ENCODE peak calls at places on chromosomes 13 and 19, in ten cellular contexts. D is left ventricle myocardium inferior, P is heart left ventricle, G is pancreas, F is prostate gland, N is tibial artery, C is breast epithelium, M is heart right ventricle, E is fibroblast of lung, L is OCI-LY7. V is an unnamed sample.
A peak's percentile ranks its signal among the peaks of the same experiment; 100 is the strongest.

GRCh38 chr19:1416014-1416841 is 8.8 kb downstream of the DAZAP1 start:
- DNase-seq in D (no peak), G (peak; percentile 60), E (peak; percentile 40), L (no peak), P (no peak), F (no peak), C (no peak), N (no peak), M (no peak), V (no peak)

GRCh38 chr19:572891-573825 is 762 bp downstream of the BSG start:
- DNase-seq in D (peak; percentile 43), L (peak; percentile 49), G (peak; percentile 64), E (peak; percentile 45), F (no peak), P (peak; percentile 43), C (no peak), N (peak; percentile 74), M (peak; percentile 58), V (no peak)

GRCh38 chr19:40200352-40201099 is 9.3 kb downstream of the MAP3K10 start:
- DNase-seq in M (no peak), F (no peak), N (no peak), C (no peak), D (no peak), P (no peak), G (no peak), E (peak; percentile 27), L (no peak), V (no peak)

GRCh38 chr13:39051157-39051556 is 12.9 kb downstream of the NHLRC3 start:
- DNase-seq in D (no peak), C (no peak), M (no peak), N (no peak), G (no peak), F (no peak), L (peak; percentile 60), E (peak; percentile 25), P (no peak), V (no peak)

GRCh38 chr13:113537909-113538688 is 46.5 kb upstream of the TFDP1 start:
- DNase-seq in C (peak; percentile 12), L (no peak), P (no peak), F (no peak), D (no peak), E (no peak), N (peak; percentile 44), M (no peak), G (no peak), V (no peak)

GRCh38 chr13:113050856-113051431 is 54.6 kb upstream of the F7 start:
- DNase-seq in P (no peak), C (no peak), E (no peak), G (no peak), M (no peak), D (no peak), F (no peak), N (no peak), L (no peak), V (no peak)

GRCh38 chr13:43325636-43326035 is 302.2 kb downstream of the DNAJC15 start:
- DNase-seq in E (no peak), M (no peak), L (no peak), P (no peak), G (no peak), C (no peak), N (no peak), F (no peak), D (no peak), V (no peak)

GRCh38 chr13:109567315-109567714 is 219.1 kb downstream of the IRS2 start:
- DNase-seq in P (no peak), D (no peak), N (no peak), F (no peak), G (no peak), L (no peak), E (no peak), M (no peak), C (no peak), V (no peak)

GRCh38 chr19:718251-719024 is 9.7 kb downstream of the PALM start:
- DNase-seq in G (no peak), C (no peak), M (no peak), E (no peak), N (no peak), D (no peak), P (no peak), L (no peak), F (no peak), V (no peak)

GRCh38 chr13:89550842-89551422 is 1796.6 kb upstream of the MIR17HG start:
- DNase-seq in F (no peak), L (no peak), N (no peak), C (no peak), E (peak; percentile 74), P (no peak), D (no peak), G (no peak), M (no peak), V (no peak)

GRCh38 chr19:5613466-5613865 is 9.1 kb downstream of the SAFB2 start:
- DNase-seq in L (no peak), G (no peak), F (no peak), N (peak; percentile 23), D (no peak), C (no peak), P (no peak), E (no peak), M (no peak), V (no peak)

GRCh38 chr19:15181394-15181793 is 19.4 kb downstream of the NOTCH3 start:
- DNase-seq in N (no peak), C (no peak), G (no peak), D (no peak), L (no peak), P (no peak), E (no peak), F (no peak), M (no peak), V (no peak)

GRCh38 chr19:9407827-9408226 is 27.5 kb downstream of the ZNF266 start:
- DNase-seq in G (no peak), D (no peak), C (no peak), F (no peak), L (no peak), E (no peak), P (no peak), M (no peak), N (no peak), V (no peak)

GRCh38 chr19:5218255-5218855 is 122.3 kb downstream of the PTPRS start:
- DNase-seq in D (no peak), F (no peak), L (no peak), C (no peak), N (no peak), P (no peak), E (no peak), M (no peak), G (no peak), V (no peak)

GRCh38 chr13:71625694-71626093 is 241.3 kb downstream of the DACH1 start:
- DNase-seq in L (no peak), G (no peak), M (no peak), D (no peak), N (no peak), F (no peak), C (no peak), P (no peak), E (peak; percentile 69), V (no peak)

GRCh38 chr19:48450441-48450840 is 4.7 kb downstream of the GRWD1 start:
- DNase-seq in C (no peak), E (no peak), L (no peak), P (no peak), D (no peak), N (no peak), F (no peak), M (no peak), G (no peak), V (no peak)

GRCh38 chr19:1183543-1184172 is 9.6 kb upstream of the SBNO2 start:
- DNase-seq in N (no peak), L (no peak), P (no peak), C (peak; percentile 87), F (no peak), E (peak; percentile 38), G (no peak), M (no peak), D (no peak), V (no peak)

GRCh38 chr19:52935434-52935833 is 12.2 kb upstream of the ZNF888 start:
- DNase-seq in E (peak; percentile 86), L (no peak), C (no peak), D (no peak), P (no peak), G (no peak), M (no peak), F (no peak), N (no peak), V (no peak)

DNA sequence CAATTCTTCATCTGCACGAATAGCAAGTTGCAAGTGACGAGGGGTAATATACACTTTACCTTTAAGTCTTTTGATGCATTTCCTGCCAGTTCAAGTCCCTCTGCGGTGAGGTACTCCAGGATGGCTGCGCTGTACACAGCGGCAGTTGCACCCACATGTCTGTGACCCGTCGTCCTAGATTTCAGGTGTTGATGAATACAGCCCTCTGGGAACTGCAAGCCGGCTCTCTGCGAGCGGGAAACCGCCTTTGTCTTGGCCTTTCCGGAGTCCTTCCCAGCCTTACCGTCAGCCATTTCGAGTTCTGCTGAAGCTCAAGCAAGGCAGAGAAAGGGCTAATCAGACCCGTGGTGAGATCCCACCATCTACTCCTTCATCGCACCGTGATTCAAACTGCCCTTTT is 14.8 kb downstream of the UBAC2 start:
- DNase-seq in L (no peak), F (no peak), N (no peak), C (no peak), E (no peak), G (no peak), M (no peak), D (no peak), P (no peak), V (peak; percentile 34)
- H3K4me1 ChIP-seq in L (peaks cover 36% of the 10 kb centered on the region), F (no peaks in the 10 kb centered on the region), N (peaks cover 29% of the 10 kb centered on the region), C (no peaks in the 10 kb centered on the region), E (no peaks in the 10 kb centered on the region), G (peaks cover 10% of the 10 kb centered on the region), M (peaks cover 52% of the 10 kb centered on the region), D (peaks cover 50% of the 10 kb centered on the region), P (peaks cover 41% of the 10 kb centered on the region), V (peaks cover 79% of the 10 kb centered on the region)

GRCh38 chr19:20558571-20558970 is 7.0 kb downstream of the ZNF737 start:
- DNase-seq in P (no peak), E (no peak), L (no peak), F (no peak), D (no peak), M (no peak), N (no peak), G (no peak), C (no peak), V (no peak)
- H3K9me3 ChIP-seq in P (peaks cover 75% of the 10 kb centered on the region), E (no peaks in the 10 kb centered on the region), L (peaks cover 66% of the 10 kb centered on the region), F (no peaks in the 10 kb centered on the region), D (peaks cover 79% of the 10 kb centered on the region), M (peaks cover 6% of the 10 kb centered on the region), N (peaks cover 64% of the 10 kb centered on the region), G (no peaks in the 10 kb centered on the region), C (peaks cover 60% of the 10 kb centered on the region), V (peaks cover 40% of the 10 kb centered on the region)

DNA sequence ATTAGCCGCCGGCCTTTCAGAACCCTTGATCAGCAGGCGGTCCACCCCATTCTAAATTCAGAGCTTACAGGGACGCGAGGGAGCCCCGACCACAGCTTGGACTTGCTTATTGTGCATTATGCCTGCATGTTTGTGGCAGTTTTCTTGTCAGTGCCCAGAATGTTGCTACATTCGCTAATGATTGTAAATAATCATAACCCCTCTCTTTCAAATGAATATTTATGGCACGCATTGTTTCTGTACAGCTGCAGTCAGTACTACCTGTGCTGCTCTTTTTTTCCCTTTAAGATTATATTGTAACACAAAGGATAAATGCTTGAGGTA is 321 bp upstream of the VPS36 start:
- DNase-seq in G (no peak), L (no peak), C (no peak), F (no peak), M (no peak), N (no peak), D (no peak), E (no peak), P (no peak), V (no peak)
- H3K4me3 ChIP-seq in G (no peak overlapping the region), L (peak overlapping the region; percentile 75), C (peak overlapping the region; percentile 97), F (peak overlapping the region; percentile 92), M (no peak overlapping the region), N (no peak overlapping the region), D (peak overlapping the region; percentile 95), E (peak overlapping the region; percentile 20), P (peak overlapping the region; percentile 69), V (no peak overlapping the region)

GRCh38 chr13:51002736-51003135 is 93.1 kb downstream of the RNASEH2B start:
- DNase-seq in E (no peak), L (no peak), F (no peak), P (no peak), N (no peak), D (no peak), G (no peak), C (no peak), M (no peak), V (no peak)
- H3K4me1 ChIP-seq in E (no peaks in the 10 kb centered on the region), L (no peaks in the 10 kb centered on the region), F (peaks cover 2% of the 10 kb centered on the region), P (peaks cover 3% of the 10 kb centered on the region), N (peaks cover 30% of the 10 kb centered on the region), D (peaks cover 9% of the 10 kb centered on the region), G (no peaks in the 10 kb centered on the region), C (no peaks in the 10 kb centered on the region), M (peaks cover 8% of the 10 kb centered on the region), V (no peaks in the 10 kb centered on the region)